ENCODE peak calls at places on chromosomes 3 and 15, in five cellular contexts. H, X, F, P and B are unnamed samples.

GRCh38 chr3:31544634-31545033 is 11.9 kb downstream of the STT3B start:
- DNase-seq in X (no peak), P (no peak), F (no peak), H (no peak), B (no peak)

GRCh38 chr15:74505837-74506514 is 35.0 kb upstream of the ARID3B start:
- DNase-seq in X (peak), H (no peak), F (no peak), P (no peak), B (no peak)

GRCh38 chr3:17580901-17581300 is 161.5 kb downstream of the TBC1D5 start:
- DNase-seq in F (no peak), X (no peak), H (no peak), P (no peak), B (no peak)

GRCh38 chr15:45386420-45386819 is 8.1 kb upstream of the GATM start:
- DNase-seq in P (peak), F (no peak), X (no peak), H (no peak), B (no peak)

GRCh38 chr15:74802290-74802689 is 10.3 kb upstream of the LMAN1L start:
- DNase-seq in F (no peak), X (no peak), H (no peak), P (no peak), B (no peak)

GRCh38 chr15:50235794-50236193 is 29.7 kb downstream of the HDC start:
- DNase-seq in F (no peak), X (no peak), H (no peak), P (no peak), B (no peak)

GRCh38 chr15:63986751-63987341 is 59.4 kb downstream of the DAPK2 start:
- DNase-seq in F (no peak), H (no peak), P (no peak), X (no peak), B (no peak)

GRCh38 chr3:189099505-189100290 is 72.1 kb upstream of the TPRG1 start:
- DNase-seq in H (no peak), X (no peak), F (no peak), P (no peak), B (no peak)

GRCh38 chr3:127697531-127698240 is 24.9 kb downstream of the ABTB1 start:
- DNase-seq in X (peak), F (peak), P (peak), H (no peak), B (peak)

GRCh38 chr15:69359724-69360123 is 54.4 kb upstream of the KIF23 start:
- DNase-seq in X (peak), F (no peak), H (no peak), P (peak), B (no peak)

GRCh38 chr3:16994842-16995535 is 110.2 kb downstream of the PLCL2 start:
- DNase-seq in F (no peak), H (no peak), P (no peak), X (no peak), B (no peak)

GRCh38 chr15:84648539-84648938 is 5.5 kb downstream of the WDR73 start:
- DNase-seq in F (no peak), H (no peak), P (no peak), X (no peak), B (no peak)

GRCh38 chr3:100635273-100635701 is 25.9 kb downstream of the ADGRG7 start:
- DNase-seq in X (no peak), F (no peak), P (no peak), H (no peak), B (no peak)

GRCh38 chr3:51896607-51897305 is 6.4 kb downstream of the IQCF1 start:
- DNase-seq in P (no peak), H (no peak), F (no peak), X (no peak), B (no peak)

GRCh38 chr15:31905054-31905453 is 125.3 kb upstream of the CHRNA7 start:
- DNase-seq in X (no peak), P (no peak), F (no peak), H (no peak), B (no peak)

GRCh38 chr3:18669374-18669773 is 244.2 kb upstream of the SATB1 start:
- DNase-seq in F (no peak), X (no peak), P (no peak), H (no peak), B (no peak)

GRCh38 chr15:29952245-29952644 is 130.0 kb upstream of the TJP1 start:
- DNase-seq in X (no peak), H (no peak), F (no peak), P (no peak), B (no peak)

GRCh38 chr3:151765685-151766084 is 32.0 kb downstream of the AADACL2 start:
- DNase-seq in X (peak), P (no peak), H (no peak), F (no peak), B (no peak)

GRCh38 chr15:31268911-31269784 is 57.5 kb upstream of the KLF13 start:
- DNase-seq in X (no peak), H (no peak), P (no peak), F (no peak), B (no peak)

GRCh38 chr3:100456745-100457144 is 35.7 kb upstream of the TMEM45A start:
- DNase-seq in P (no peak), F (no peak), X (no peak), H (no peak), B (no peak)

GRCh38 chr3:130820976-130821375 is 72.9 kb upstream of the ATP2C1 start:
- DNase-seq in X (peak), F (no peak), P (no peak), H (no peak), B (no peak)

GRCh38 chr3:134366221-134366927 is 7.9 kb downstream of the AMOTL2 start:
- DNase-seq in F (no peak), X (no peak), P (no peak), H (no peak), B (no peak)

GRCh38 chr15:77507151-77507847 is 86.6 kb downstream of the HMG20A start:
- DNase-seq in P (no peak), H (no peak), F (peak), X (no peak), B (no peak)

GRCh38 chr3:87057474-87057873 is 66.5 kb upstream of the VGLL3 start:
- DNase-seq in H (no peak), P (no peak), F (no peak), X (no peak), B (no peak)

GRCh38 chr3:49867871-49868321 is 1.8 kb downstream of the CAMKV start:
- DNase-seq in P (no peak), F (no peak), H (no peak), X (no peak), B (no peak)

GRCh38 chr3:142912440-142913172 is 23.7 kb upstream of the PCOLCE2 start:
- DNase-seq in F (no peak), H (no peak), P (no peak), X (no peak), B (no peak)

GRCh38 chr3:86995537-86995936 is 4.6 kb upstream of the VGLL3 start:
- DNase-seq in P (no peak), H (no peak), F (no peak), X (peak), B (no peak)

GRCh38 chr3:44048196-44048924 is 193.3 kb upstream of the TOPAZ1 start:
- DNase-seq in X (no peak), H (no peak), P (no peak), F (no peak), B (no peak)

GRCh38 chr15:64224508-64224907 is 61.7 kb upstream of the PPIB start:
- DNase-seq in F (no peak), P (peak), H (no peak), X (peak), B (no peak)

GRCh38 chr3:157573281-157573680 is 70.1 kb upstream of the VEPH1 start:
- DNase-seq in H (no peak), X (no peak), P (no peak), F (no peak), B (no peak)